ENCODE peak calls at places on chromosomes 5 and 9, in five cellular contexts. N is suprapubic skin; G is heart left ventricle; I is psoas muscle; A is naive thymus-derived CD4-positive, alpha-beta T cell. C is an unnamed sample.

GRCh38 chr5:65625743-65626142 is 916 bp downstream of the SHLD3 start:
- DNase-seq in I (no peak), A (no peak), N (no peak), G (no peak), C (no peak)

GRCh38 chr5:153542536-153542935 is 52.1 kb downstream of the GRIA1 start:
- DNase-seq in G (no peak), I (no peak), A (no peak), N (no peak), C (no peak)

GRCh38 chr5:147986134-147986757 is 77.5 kb upstream of the SPINK5 start:
- DNase-seq in N (no peak), G (no peak), A (no peak), I (no peak), C (no peak)

GRCh38 chr9:19809422-19810269 is 20.8 kb upstream of the SLC24A2 start:
- DNase-seq in G (no peak), N (no peak), I (no peak), A (no peak), C (no peak)

GRCh38 chr9:21616082-21616778 is 134.1 kb upstream of the IFNE start:
- DNase-seq in G (no peak), N (no peak), I (no peak), A (no peak), C (no peak)

GRCh38 chr5:106634375-106634774 is 1036.4 kb downstream of the EFNA5 start:
- DNase-seq in N (no peak), I (no peak), G (no peak), A (no peak), C (no peak)

GRCh38 chr9:116124472-116125040 is 29.0 kb upstream of the PAPPA start:
- DNase-seq in N (no peak), A (no peak), I (no peak), G (no peak), C (no peak)

GRCh38 chr5:1210832-1211251 is 9.4 kb downstream of the SLC6A19 start:
- DNase-seq in A (no peak), N (no peak), G (peak; percentile 40), I (peak; percentile 20), C (no peak)

GRCh38 chr5:165149439-165149838 is 1644.0 kb downstream of the MAT2B start:
- DNase-seq in N (no peak), A (no peak), G (no peak), I (no peak), C (no peak)

GRCh38 chr9:119375892-119376291 is 6.7 kb upstream of the BRINP1 start:
- DNase-seq in A (no peak), I (no peak), G (no peak), N (no peak), C (peak; percentile 52)

GRCh38 chr9:757246-757881 is 84.1 kb upstream of the DMRT1 start:
- DNase-seq in N (no peak), I (no peak), G (no peak), A (no peak), C (peak; percentile 60)

GRCh38 chr9:83707768-83708514 is at the start of gene UBQLN1:
- DNase-seq in N (peak; percentile 94), A (peak; percentile 92), G (peak; percentile 96), I (peak; percentile 96), C (peak; percentile 79)

GRCh38 chr9:95268681-95269080 is 48.8 kb downstream of the FANCC start:
- DNase-seq in G (no peak), N (no peak), I (no peak), A (no peak), C (peak; percentile 32)

GRCh38 chr9:127555830-127556820 is 56.0 kb upstream of the STXBP1 start:
- DNase-seq in I (peak; percentile 82), A (no peak), G (no peak), N (peak; percentile 93), C (no peak)

GRCh38 chr5:56588636-56589485 is 226.5 kb upstream of the MAP3K1 start:
- DNase-seq in A (peak; percentile 54), I (peak; percentile 87), G (peak; percentile 72), N (peak; percentile 85), C (no peak)

GRCh38 chr9:127158995-127159801 is 36.8 kb upstream of the ANGPTL2 start:
- DNase-seq in I (peak; percentile 90), N (peak; percentile 77), A (no peak), G (no peak), C (no peak)

GRCh38 chr5:133222040-133222439 is 170.2 kb downstream of the HSPA4 start:
- DNase-seq in G (no peak), N (no peak), A (no peak), I (no peak), C (no peak)

GRCh38 chr5:23930985-23931384 is 423.6 kb downstream of the PRDM9 start:
- DNase-seq in N (no peak), G (no peak), I (no peak), A (no peak), C (no peak)

GRCh38 chr5:124651663-124652513 is 94.6 kb downstream of the ZNF608 start:
- DNase-seq in N (peak; percentile 79), A (no peak), I (peak; percentile 88), G (peak; percentile 91), C (peak; percentile 93)

GRCh38 chr9:83537331-83538171 is 650 bp downstream of the FRMD3 start:
- DNase-seq in I (no peak), G (peak; percentile 67), A (no peak), N (no peak), C (no peak)

GRCh38 chr5:174120436-174120835 is 74.9 kb downstream of the NSG2 start:
- DNase-seq in G (no peak), N (no peak), A (no peak), I (no peak), C (no peak)

GRCh38 chr5:175746851-175747250 is 89.0 kb downstream of the HRH2 start:
- DNase-seq in I (no peak), N (no peak), A (no peak), G (no peak), C (peak; percentile 24)

GRCh38 chr5:121797677-121798518 is 53.8 kb upstream of the FTMT start:
- DNase-seq in A (no peak), G (no peak), I (no peak), N (no peak), C (peak; percentile 34)

DNA sequence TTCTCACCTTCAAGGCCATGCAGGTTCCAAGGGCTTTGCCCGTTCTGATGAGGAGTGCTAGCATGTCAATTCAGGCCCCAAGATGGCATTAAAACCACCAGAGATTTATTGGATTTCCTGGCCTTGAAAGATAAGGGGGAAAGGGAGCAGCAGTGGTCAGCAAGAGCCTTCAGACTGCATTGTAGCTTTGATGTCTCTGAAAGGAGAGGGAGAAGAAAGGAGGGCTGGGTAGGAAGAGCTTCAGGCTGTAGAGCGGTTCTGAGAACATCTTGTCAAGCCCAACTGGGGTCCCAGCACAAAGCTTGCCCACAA is 41.8 kb upstream of the FGF1 start:
- DNase-seq in I (no peak), G (no peak), A (no peak), N (no peak), C (no peak)
- H3K4me1 ChIP-seq in I (peaks cover 13% of the 10 kb centered on the region), G (peaks cover 32% of the 10 kb centered on the region), A (peaks cover 3% of the 10 kb centered on the region), N (peaks cover 6% of the 10 kb centered on the region), C (no peaks in the 10 kb centered on the region)

DNA sequence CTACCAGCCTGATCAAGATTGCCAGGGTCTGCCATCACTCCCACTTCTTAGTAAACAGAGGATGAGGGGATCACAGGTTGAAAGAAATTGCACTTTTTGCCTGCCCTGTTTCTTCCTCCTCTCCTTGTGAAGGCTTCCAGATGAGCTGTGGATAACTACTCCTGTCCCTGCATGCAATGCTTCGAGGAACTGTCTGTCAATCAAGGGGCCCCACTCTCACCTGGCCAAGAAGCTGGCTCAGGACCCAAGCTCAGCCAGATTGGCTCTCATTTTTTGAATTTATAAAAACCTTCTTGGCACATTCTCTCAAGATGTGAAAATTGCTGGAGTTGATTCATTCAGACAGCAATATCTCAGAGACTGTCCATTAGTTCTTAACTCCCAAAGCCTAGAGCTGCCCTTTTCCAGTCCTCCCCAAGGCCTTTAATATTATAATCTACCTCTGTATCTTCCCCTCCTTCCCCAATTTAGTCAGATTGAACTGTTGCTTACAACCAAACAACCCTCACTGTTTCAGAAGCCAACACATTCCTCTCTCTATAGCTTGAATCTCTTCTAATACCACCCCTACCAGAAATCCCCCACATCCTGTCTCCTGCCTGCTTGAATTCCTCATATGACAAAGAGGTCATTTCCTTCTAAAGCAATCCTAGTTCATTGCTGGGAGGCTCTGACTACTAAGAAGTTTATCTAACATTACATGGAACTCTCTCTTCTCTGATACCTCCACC is 11.3 kb downstream of the SPARC start:
- DNase-seq in A (no peak), N (no peak), I (no peak), G (no peak), C (no peak)
- H3K4me1 ChIP-seq in A (no peaks in the 10 kb centered on the region), N (peaks cover 86% of the 10 kb centered on the region), I (peaks cover 92% of the 10 kb centered on the region), G (peaks cover 96% of the 10 kb centered on the region), C (peaks cover 9% of the 10 kb centered on the region)

GRCh38 chr9:90948156-90948555 is 146.5 kb downstream of the SYK start:
- DNase-seq in A (no peak), N (no peak), G (no peak), I (no peak), C (no peak)
- H3K4me1 ChIP-seq in A (no peaks in the 10 kb centered on the region), N (peaks cover 3% of the 10 kb centered on the region), G (no peaks in the 10 kb centered on the region), I (no peaks in the 10 kb centered on the region), C (no peaks in the 10 kb centered on the region)

GRCh38 chr9:87606921-87607521 is 109.4 kb downstream of the DAPK1 start:
- DNase-seq in N (no peak), I (no peak), G (no peak), A (no peak), C (peak; percentile 49)

GRCh38 chr9:87603854-87604490 is 106.3 kb downstream of the DAPK1 start:
- DNase-seq in A (no peak), I (no peak), N (no peak), G (no peak), C (no peak)

GRCh38 chr9:87604886-87605588 is 107.4 kb downstream of the DAPK1 start:
- DNase-seq in G (no peak), A (no peak), I (no peak), N (no peak), C (no peak)

GRCh38 chr9:87607859-87608258 is 110.2 kb downstream of the DAPK1 start:
- DNase-seq in N (no peak), A (no peak), G (no peak), I (no peak), C (no peak)

DNA sequence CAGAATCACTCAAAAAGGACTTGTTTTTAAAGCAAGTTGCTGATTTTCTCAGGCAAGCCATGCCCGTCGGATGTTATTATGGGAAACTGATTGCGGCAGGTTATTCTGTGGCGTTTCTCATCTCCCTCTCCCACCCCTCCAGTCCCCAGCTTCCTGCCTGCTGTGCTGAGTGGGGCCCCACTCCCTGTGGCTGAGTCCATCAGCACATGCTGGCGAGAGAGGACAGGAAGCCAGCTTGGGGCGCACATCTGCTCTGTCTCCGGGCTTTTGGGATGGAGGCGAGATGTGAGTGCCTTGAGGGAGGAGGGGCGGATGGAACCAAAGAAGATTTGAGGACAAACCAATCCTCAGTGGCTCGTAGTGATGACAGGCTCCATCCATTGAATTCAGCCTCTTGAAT is 108.0 kb downstream of the DAPK1 start:
- DNase-seq in I (no peak), A (no peak), G (no peak), N (no peak), C (no peak)
- H3K4me1 ChIP-seq in I (no peaks in the 10 kb centered on the region), A (no peaks in the 10 kb centered on the region), G (peaks cover 28% of the 10 kb centered on the region), N (peaks cover 16% of the 10 kb centered on the region), C (peaks cover 23% of the 10 kb centered on the region)

DNA sequence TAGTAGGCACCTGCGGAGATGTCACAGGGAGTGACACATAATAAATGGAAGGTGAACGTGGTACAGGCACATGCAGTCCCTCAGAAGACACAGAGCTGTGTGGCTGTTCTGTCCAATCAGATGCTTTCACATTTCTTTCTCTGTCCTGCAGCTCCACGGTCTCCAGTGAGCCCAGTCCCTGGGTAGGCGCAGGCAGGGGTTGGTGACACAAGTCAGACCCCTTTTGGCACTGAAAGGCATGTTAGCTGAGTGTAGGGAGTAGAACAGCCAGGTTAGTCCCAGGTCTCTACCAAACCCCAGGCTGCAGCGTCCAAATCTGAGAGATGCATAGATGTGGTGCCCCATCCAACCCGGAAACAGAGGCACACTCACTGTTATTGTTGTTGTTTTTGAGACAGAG is 2.8 kb downstream of the SLC31A2 start:
- DNase-seq in G (no peak), N (no peak), I (no peak), A (no peak), C (no peak)
- H3K4me1 ChIP-seq in G (peaks cover 70% of the 10 kb centered on the region), N (peaks cover 63% of the 10 kb centered on the region), I (peaks cover 18% of the 10 kb centered on the region), A (peaks cover 13% of the 10 kb centered on the region), C (no peaks in the 10 kb centered on the region)

GRCh38 chr9:112858625-112859147 is 32.0 kb downstream of the SLC46A2 start:
- DNase-seq in N (no peak), I (no peak), A (no peak), G (no peak), C (no peak)
- H3K4me1 ChIP-seq in N (peaks cover 8% of the 10 kb centered on the region), I (peaks cover 10% of the 10 kb centered on the region), A (no peaks in the 10 kb centered on the region), G (peaks cover 74% of the 10 kb centered on the region), C (no peaks in the 10 kb centered on the region)